ENCODE peak calls at places on chromosomes 7 and 10, in six cellular contexts. X is NCI-H2081; K is stimulated activated CD8-positive, alpha-beta memory T cell treated with anti-CD3 and anti-CD28 coated beads, Interleukin-2, amount 100 ng/mL, for 48 hours; C is stimulated activated CD4-positive, alpha-beta T cell treated with anti-CD3 and anti-CD28 coated beads, Interleukin-1b, Interleukin-23, amount 100 ng/mL, for 24 hours; J is left colon; W is T-helper 9 cell. U is an unnamed sample.

GRCh38 chr7:3289996-3290395 is 11.1 kb upstream of the SDK1 start:
- DNase-seq in C (no peak), J (no peak), K (no peak), W (no peak), X (no peak), U (no peak)

GRCh38 chr7:13742126-13742525 is 247.3 kb downstream of the ETV1 start:
- DNase-seq in K (no peak), X (no peak), W (no peak), C (no peak), J (no peak), U (peak)

GRCh38 chr7:152966189-152966588 is 206.6 kb downstream of the ACTR3B start:
- DNase-seq in K (no peak), C (no peak), X (no peak), W (no peak), J (no peak), U (no peak)

GRCh38 chr10:35574924-35575352 is 30.2 kb upstream of the GJD4 start:
- DNase-seq in J (no peak), W (no peak), X (no peak), C (no peak), K (no peak), U (no peak)

GRCh38 chr10:34816067-34817002 is 1.2 kb upstream of the PARD3 start:
- DNase-seq in C (no peak), X (no peak), J (no peak), K (no peak), W (no peak), U (no peak)

GRCh38 chr7:37514520-37514919 is 65.9 kb upstream of the ELMO1 start:
- DNase-seq in W (no peak), J (no peak), X (no peak), K (no peak), C (no peak), U (no peak)

GRCh38 chr7:87506243-87507180 is 31.0 kb upstream of the ABCB4 start:
- DNase-seq in W (no peak), X (peak), K (no peak), J (no peak), C (no peak), U (peak)

GRCh38 chr7:5231116-5231515 is 41.1 kb downstream of the WIPI2 start:
- DNase-seq in X (no peak), W (no peak), J (no peak), K (no peak), C (no peak), U (no peak)

GRCh38 chr7:107232568-107233090 is 63.8 kb downstream of the HBP1 start:
- DNase-seq in W (no peak), K (no peak), X (no peak), J (no peak), C (no peak), U (no peak)

GRCh38 chr7:99624487-99624886 is 7.7 kb downstream of the ZSCAN25 start:
- DNase-seq in K (peak), X (no peak), W (peak), J (no peak), C (peak), U (no peak)

GRCh38 chr10:49144021-49144720 is 10.3 kb upstream of the FAM170B start:
- DNase-seq in W (no peak), J (no peak), X (no peak), K (no peak), C (no peak), U (no peak)

GRCh38 chr7:15821484-15822122 is 135.1 kb upstream of the MEOX2 start:
- DNase-seq in J (no peak), W (no peak), K (no peak), C (no peak), X (no peak), U (no peak)

U was measured in SW 1271.